ENCODE peak calls at places on chromosomes 6 and 20, in six cellular contexts. One of them, this sample, is unnamed.

GRCh38 chr20:50472693-50473610 is 37.2 kb upstream of the PTPN1 start:
- DNase-seq in A549: no peak
- DNase-seq in PC-3: no peak
- DNase-seq in uterus: no peak
- DNase-seq in lower lobe of right lung: no peak
- DNase-seq in HCT116: no peak
- DNase-seq in this sample: no peak

GRCh38 chr6:113632220-113632864 is 224.8 kb upstream of the MARCKS start:
- DNase-seq in A549: peak; percentile 77
- DNase-seq in PC-3: peak; percentile 89
- DNase-seq in uterus: no peak
- DNase-seq in lower lobe of right lung: no peak
- DNase-seq in HCT116: peak; percentile 65
- DNase-seq in this sample: no peak

GRCh38 chr6:29887819-29888581 is 54.3 kb upstream of the HLA-A start:
- DNase-seq in A549: no peak
- DNase-seq in PC-3: peak; percentile 25
- DNase-seq in uterus: peak; percentile 86
- DNase-seq in lower lobe of right lung: peak; percentile 95
- DNase-seq in HCT116: peak; percentile 18
- DNase-seq in this sample: no peak

GRCh38 chr20:3227511-3227910 is 11.5 kb downstream of the SLC4A11 start:
- DNase-seq in A549: no peak
- DNase-seq in PC-3: no peak
- DNase-seq in uterus: no peak
- DNase-seq in lower lobe of right lung: no peak
- DNase-seq in HCT116: no peak
- DNase-seq in this sample: no peak

GRCh38 chr6:122778334-122778733 is 1.2 kb upstream of the FABP7 start:
- DNase-seq in A549: no peak
- DNase-seq in PC-3: no peak
- DNase-seq in uterus: no peak
- DNase-seq in lower lobe of right lung: no peak
- DNase-seq in HCT116: no peak
- DNase-seq in this sample: no peak

GRCh38 chr6:17173071-17173470 is 71.2 kb downstream of the STMND1 start:
- DNase-seq in A549: no peak
- DNase-seq in PC-3: no peak
- DNase-seq in uterus: no peak
- DNase-seq in lower lobe of right lung: no peak
- DNase-seq in HCT116: no peak
- DNase-seq in this sample: no peak

GRCh38 chr6:128032047-128032446 is 131.2 kb upstream of the THEMIS start:
- DNase-seq in A549: no peak
- DNase-seq in PC-3: no peak
- DNase-seq in uterus: no peak
- DNase-seq in lower lobe of right lung: no peak
- DNase-seq in HCT116: no peak
- DNase-seq in this sample: no peak

GRCh38 chr6:114879719-114880118 is 536.9 kb upstream of the HS3ST5 start:
- DNase-seq in A549: no peak
- DNase-seq in PC-3: no peak
- DNase-seq in uterus: no peak
- DNase-seq in lower lobe of right lung: no peak
- DNase-seq in HCT116: no peak
- DNase-seq in this sample: no peak

GRCh38 chr6:118808794-118809668 is 84.9 kb upstream of the ASF1A start:
- DNase-seq in A549: no peak
- DNase-seq in PC-3: no peak
- DNase-seq in uterus: no peak
- DNase-seq in lower lobe of right lung: peak; percentile 49
- DNase-seq in HCT116: no peak
- DNase-seq in this sample: no peak

GRCh38 chr6:99912657-99913056 is 81.4 kb downstream of the MCHR2 start:
- DNase-seq in A549: no peak
- DNase-seq in PC-3: no peak
- DNase-seq in uterus: no peak
- DNase-seq in lower lobe of right lung: no peak
- DNase-seq in HCT116: no peak
- DNase-seq in this sample: no peak

GRCh38 chr6:118403036-118403435 is 145.1 kb upstream of the PLN start:
- DNase-seq in A549: no peak
- DNase-seq in PC-3: no peak
- DNase-seq in uterus: no peak
- DNase-seq in lower lobe of right lung: no peak
- DNase-seq in HCT116: no peak
- DNase-seq in this sample: no peak

GRCh38 chr6:20684474-20684873 is 150.2 kb downstream of the CDKAL1 start:
- DNase-seq in A549: no peak
- DNase-seq in PC-3: no peak
- DNase-seq in uterus: no peak
- DNase-seq in lower lobe of right lung: no peak
- DNase-seq in HCT116: no peak
- DNase-seq in this sample: no peak

GRCh38 chr6:156420172-156420993 is 356.8 kb upstream of the ARID1B start:
- DNase-seq in A549: no peak
- DNase-seq in PC-3: no peak
- DNase-seq in uterus: no peak
- DNase-seq in lower lobe of right lung: no peak
- DNase-seq in HCT116: no peak
- DNase-seq in this sample: no peak

GRCh38 chr6:139778113-139778512 is 403.7 kb upstream of the CITED2 start:
- DNase-seq in A549: no peak
- DNase-seq in PC-3: no peak
- DNase-seq in uterus: no peak
- DNase-seq in lower lobe of right lung: no peak
- DNase-seq in HCT116: no peak
- DNase-seq in this sample: no peak

GRCh38 chr6:3165631-3166534 is 8.5 kb upstream of the TUBB2A start:
- DNase-seq in A549: no peak
- DNase-seq in PC-3: peak; percentile 35
- DNase-seq in uterus: no peak
- DNase-seq in lower lobe of right lung: no peak
- DNase-seq in HCT116: no peak
- DNase-seq in this sample: peak; percentile 84

GRCh38 chr6:106658469-106658868 is 29.1 kb downstream of the QRSL1 start:
- DNase-seq in A549: peak; percentile 10
- DNase-seq in PC-3: no peak
- DNase-seq in uterus: no peak
- DNase-seq in lower lobe of right lung: no peak
- DNase-seq in HCT116: peak; percentile 3
- DNase-seq in this sample: no peak

DNA sequence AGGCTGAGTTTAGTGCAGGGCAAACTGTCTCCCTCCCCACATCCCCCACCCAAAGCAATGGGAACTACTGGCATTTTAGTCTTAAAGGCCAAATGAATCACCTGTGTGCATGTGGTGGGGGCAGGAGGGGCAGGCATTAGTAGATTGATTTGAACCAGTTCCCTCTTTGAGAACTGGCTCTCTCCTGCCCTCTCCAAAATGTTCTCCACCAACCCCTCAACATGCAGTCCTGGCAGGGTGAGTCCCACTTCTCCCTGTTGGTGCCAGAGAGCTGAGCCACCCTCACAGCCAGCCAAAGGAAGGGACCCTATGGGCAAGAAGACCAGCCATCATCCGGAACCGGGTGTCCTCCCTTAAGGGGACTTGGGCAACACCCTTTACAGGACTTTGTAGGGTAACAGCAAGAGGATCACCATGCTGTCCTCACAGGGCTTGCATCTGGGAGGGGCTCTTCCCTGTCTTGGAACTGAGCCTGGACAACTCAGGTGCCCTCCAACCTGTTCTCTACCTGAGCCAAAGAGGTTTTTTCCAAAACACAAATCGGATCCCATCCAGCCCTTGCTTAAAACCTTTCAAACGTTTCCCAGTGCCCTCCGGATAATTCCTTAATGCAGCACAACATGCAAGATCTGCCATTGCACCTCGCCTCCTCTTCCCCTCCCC is 80.6 kb downstream of the MRPL14 start:
- DNase-seq in A549: no peak
- DNase-seq in PC-3: no peak
- DNase-seq in uterus: no peak
- DNase-seq in lower lobe of right lung: peak; percentile 14
- DNase-seq in HCT116: no peak
- DNase-seq in this sample: no peak
- H3K4me1 ChIP-seq in A549: peaks cover 93% of the 10 kb centered on the region
- H3K4me1 ChIP-seq in PC-3: peaks cover 88% of the 10 kb centered on the region
- H3K4me1 ChIP-seq in uterus: peaks cover 3% of the 10 kb centered on the region
- H3K4me1 ChIP-seq in lower lobe of right lung: no peaks in the 10 kb centered on the region
- H3K4me1 ChIP-seq in HCT116: peaks cover 44% of the 10 kb centered on the region
- H3K4me1 ChIP-seq in this sample: peaks cover 15% of the 10 kb centered on the region

GRCh38 chr6:134312038-134312660 is 5.8 kb downstream of the SGK1 start:
- DNase-seq in A549: no peak
- DNase-seq in PC-3: no peak
- DNase-seq in uterus: no peak
- DNase-seq in lower lobe of right lung: no peak
- DNase-seq in HCT116: no peak
- DNase-seq in this sample: no peak
- H3K4me1 ChIP-seq in A549: no peaks in the 10 kb centered on the region
- H3K4me1 ChIP-seq in PC-3: no peaks in the 10 kb centered on the region
- H3K4me1 ChIP-seq in uterus: no peaks in the 10 kb centered on the region
- H3K4me1 ChIP-seq in lower lobe of right lung: no peaks in the 10 kb centered on the region
- H3K4me1 ChIP-seq in HCT116: no peaks in the 10 kb centered on the region
- H3K4me1 ChIP-seq in this sample: no peaks in the 10 kb centered on the region

DNA sequence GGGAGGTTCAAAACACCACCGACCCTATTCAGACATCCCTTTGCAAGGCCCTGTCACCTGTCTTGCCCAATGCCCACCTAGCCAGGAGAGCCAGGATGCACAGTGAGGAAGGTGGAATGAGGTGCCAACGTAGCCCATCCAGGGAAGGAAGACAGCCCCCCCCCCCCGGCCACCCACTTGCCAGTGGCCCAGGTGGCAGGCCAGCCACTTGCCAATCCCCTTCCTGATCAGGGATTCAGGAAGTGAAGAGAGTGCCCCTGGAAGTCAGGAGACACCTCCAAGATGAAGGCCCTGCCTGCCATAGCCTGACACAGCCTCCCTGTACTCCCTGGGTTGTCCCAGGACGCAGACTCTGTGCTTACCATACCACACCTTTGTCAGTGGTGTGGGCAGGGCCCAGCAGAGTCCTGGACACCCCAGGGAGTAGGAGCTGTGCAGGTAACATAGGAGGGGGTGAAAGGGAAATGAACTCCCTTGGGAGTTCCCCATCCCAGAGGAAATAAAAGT is 54.7 kb downstream of the MRPL14 start:
- DNase-seq in A549: no peak
- DNase-seq in PC-3: no peak
- DNase-seq in uterus: no peak
- DNase-seq in lower lobe of right lung: no peak
- DNase-seq in HCT116: no peak
- DNase-seq in this sample: no peak
- H3K4me1 ChIP-seq in A549: peaks cover 48% of the 10 kb centered on the region
- H3K4me1 ChIP-seq in PC-3: peaks cover 43% of the 10 kb centered on the region
- H3K4me1 ChIP-seq in uterus: peaks cover 14% of the 10 kb centered on the region
- H3K4me1 ChIP-seq in lower lobe of right lung: peaks cover 36% of the 10 kb centered on the region
- H3K4me1 ChIP-seq in HCT116: peaks cover 16% of the 10 kb centered on the region
- H3K4me1 ChIP-seq in this sample: peaks cover 20% of the 10 kb centered on the region

DNA sequence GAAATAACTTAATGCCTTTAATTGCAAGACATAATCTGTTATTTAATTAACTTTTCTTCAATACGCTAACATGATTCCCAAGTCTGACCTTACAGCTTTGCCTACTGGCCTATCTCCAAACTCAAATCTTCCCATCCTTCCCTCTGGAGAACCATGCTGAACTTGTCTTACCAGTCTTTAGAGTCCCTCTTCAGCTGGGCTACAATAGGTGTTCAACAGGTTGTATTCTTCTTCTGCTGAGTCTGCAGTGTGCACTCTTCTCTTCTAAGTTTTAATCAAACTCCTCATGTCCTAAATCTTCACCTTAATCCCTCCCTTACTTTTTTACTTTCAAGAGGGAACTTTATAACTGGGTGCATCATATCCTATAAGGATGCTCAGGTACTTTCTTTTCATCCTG is 75.5 kb upstream of the TINAG start:
- DNase-seq in A549: no peak
- DNase-seq in PC-3: peak; percentile 16
- DNase-seq in uterus: no peak
- DNase-seq in lower lobe of right lung: no peak
- DNase-seq in HCT116: no peak
- DNase-seq in this sample: no peak
- H3K4me1 ChIP-seq in A549: no peaks in the 10 kb centered on the region
- H3K4me1 ChIP-seq in PC-3: peaks cover 9% of the 10 kb centered on the region
- H3K4me1 ChIP-seq in uterus: no peaks in the 10 kb centered on the region
- H3K4me1 ChIP-seq in lower lobe of right lung: no peaks in the 10 kb centered on the region
- H3K4me1 ChIP-seq in HCT116: no peaks in the 10 kb centered on the region
- H3K4me1 ChIP-seq in this sample: no peaks in the 10 kb centered on the region

GRCh38 chr6:145557474-145557873 is 177.8 kb downstream of the EPM2A start:
- DNase-seq in A549: no peak
- DNase-seq in PC-3: no peak
- DNase-seq in uterus: no peak
- DNase-seq in lower lobe of right lung: no peak
- DNase-seq in HCT116: no peak
- DNase-seq in this sample: no peak
- H3K4me1 ChIP-seq in A549: no peaks in the 10 kb centered on the region
- H3K4me1 ChIP-seq in PC-3: peaks cover 14% of the 10 kb centered on the region
- H3K4me1 ChIP-seq in uterus: no peaks in the 10 kb centered on the region
- H3K4me1 ChIP-seq in lower lobe of right lung: no peaks in the 10 kb centered on the region
- H3K4me1 ChIP-seq in HCT116: no peaks in the 10 kb centered on the region
- H3K4me1 ChIP-seq in this sample: no peaks in the 10 kb centered on the region

GRCh38 chr20:17969276-17969883 is 562 bp downstream of the MGME1 start:
- DNase-seq in A549: peak; percentile 59
- DNase-seq in PC-3: peak; percentile 51
- DNase-seq in uterus: no peak
- DNase-seq in lower lobe of right lung: peak; percentile 55
- DNase-seq in HCT116: no peak
- DNase-seq in this sample: no peak

GRCh38 chr20:17968366-17969275 is at the start of the genes MGME1 and SNX5:
- DNase-seq in A549: peak; percentile 100
- DNase-seq in PC-3: peak; percentile 100
- DNase-seq in uterus: peak; percentile 99
- DNase-seq in lower lobe of right lung: peak; percentile 100
- DNase-seq in HCT116: peak; percentile 99
- DNase-seq in this sample: peak; percentile 94

GRCh38 chr20:17969884-17970409 is 1.1 kb downstream of the MGME1 start:
- DNase-seq in A549: no peak
- DNase-seq in PC-3: peak; percentile 64
- DNase-seq in uterus: no peak
- DNase-seq in lower lobe of right lung: peak; percentile 60
- DNase-seq in HCT116: no peak
- DNase-seq in this sample: no peak

GRCh38 chr20:17966432-17967312 is 1.9 kb downstream of the SNX5 start:
- DNase-seq in A549: peak; percentile 47
- DNase-seq in PC-3: peak; percentile 51
- DNase-seq in uterus: no peak
- DNase-seq in lower lobe of right lung: no peak
- DNase-seq in HCT116: no peak
- DNase-seq in this sample: no peak

GRCh38 chr20:17967595-17968365 is 814 bp downstream of the SNX5 start:
- DNase-seq in A549: no peak
- DNase-seq in PC-3: peak; percentile 49
- DNase-seq in uterus: no peak
- DNase-seq in lower lobe of right lung: no peak
- DNase-seq in HCT116: no peak
- DNase-seq in this sample: no peak
- H3K4me1 ChIP-seq in A549: peaks cover 57% of the 10 kb centered on the region
- H3K4me1 ChIP-seq in PC-3: peaks cover 59% of the 10 kb centered on the region
- H3K4me1 ChIP-seq in uterus: peaks cover 4% of the 10 kb centered on the region
- H3K4me1 ChIP-seq in lower lobe of right lung: peaks cover 73% of the 10 kb centered on the region
- H3K4me1 ChIP-seq in HCT116: peaks cover 27% of the 10 kb centered on the region
- H3K4me1 ChIP-seq in this sample: no peaks in the 10 kb centered on the region

GRCh38 chr6:157767757-157768156 is 55.3 kb upstream of the SNX9 start:
- DNase-seq in A549: no peak
- DNase-seq in PC-3: no peak
- DNase-seq in uterus: no peak
- DNase-seq in lower lobe of right lung: no peak
- DNase-seq in HCT116: no peak
- DNase-seq in this sample: no peak
- H3K4me1 ChIP-seq in A549: peaks cover 44% of the 10 kb centered on the region
- H3K4me1 ChIP-seq in PC-3: peaks cover 57% of the 10 kb centered on the region
- H3K4me1 ChIP-seq in uterus: peaks cover 21% of the 10 kb centered on the region
- H3K4me1 ChIP-seq in lower lobe of right lung: peaks cover 36% of the 10 kb centered on the region
- H3K4me1 ChIP-seq in HCT116: peaks cover 22% of the 10 kb centered on the region
- H3K4me1 ChIP-seq in this sample: peaks cover 16% of the 10 kb centered on the region